ENCODE peak calls at places on chromosomes 6 and 20, in seven cellular contexts. F is anterior cingulate cortex; U is left ventricle myocardium superior; O is NCI-H2029; N is CD4-positive, alpha-beta T cell; C is IMR-90; M is fibroblast of the aortic adventitia. K is an unnamed sample.
A peak's percentile ranks its signal among the peaks of the same experiment; 100 is the strongest.

GRCh38 chr6:105692630-105693212 is 289.8 kb upstream of the PREP start:
- DNase-seq in U (no peak), N (no peak), F (no peak), O (no peak), M (no peak), C (no peak), K (no peak)

GRCh38 chr6:19382676-19383075 is 454.5 kb upstream of the ID4 start:
- DNase-seq in O (peak; percentile 61), M (no peak), U (no peak), F (no peak), N (no peak), C (no peak), K (no peak)

GRCh38 chr20:64166712-64167615 is 2.7 kb downstream of the MYT1 start:
- DNase-seq in C (no peak), F (no peak), M (no peak), O (no peak), U (peak; percentile 10), N (no peak), K (no peak)

GRCh38 chr6:10429638-10430427 is 15.0 kb upstream of the TFAP2A start:
- DNase-seq in O (peak; percentile 65), N (no peak), C (peak; percentile 52), U (no peak), M (peak; percentile 78), F (peak; percentile 10), K (peak; percentile 38)

GRCh38 chr6:4359108-4359710 is 223.8 kb upstream of the ECI2 start:
- DNase-seq in O (no peak), F (no peak), M (peak; percentile 52), C (peak; percentile 24), U (no peak), N (no peak), K (no peak)

GRCh38 chr6:76120302-76120701 is 47.8 kb upstream of the IMPG1 start:
- DNase-seq in U (no peak), O (no peak), N (no peak), M (no peak), C (no peak), F (no peak), K (no peak)

GRCh38 chr20:10093087-10093591 is 58.4 kb downstream of the ANKEF1 start:
- DNase-seq in N (no peak), M (peak; percentile 47), O (no peak), F (peak; percentile 14), C (peak; percentile 57), U (no peak), K (peak; percentile 23)

GRCh38 chr6:30730611-30731435 is 10.7 kb downstream of the TUBB start:
- DNase-seq in M (no peak), N (peak; percentile 83), U (peak; percentile 83), C (peak; percentile 47), O (peak; percentile 60), F (no peak), K (peak; percentile 72)

GRCh38 chr6:134303903-134304302 is 14.0 kb downstream of the SGK1 start:
- DNase-seq in N (no peak), C (peak; percentile 48), U (no peak), O (no peak), M (peak; percentile 52), F (peak; percentile 49), K (no peak)

GRCh38 chr6:115838763-115839401 is 221.8 kb downstream of the FRK start:
- DNase-seq in U (no peak), F (no peak), N (no peak), C (peak; percentile 13), M (peak; percentile 23), O (peak; percentile 53), K (peak; percentile 12)

GRCh38 chr20:63323298-63323820 is 30.4 kb downstream of the COL20A1 start:
- DNase-seq in M (no peak), O (no peak), F (no peak), C (no peak), N (no peak), U (no peak), K (no peak)

GRCh38 chr6:22575190-22575589 is 5.8 kb downstream of the HDGFL1 start:
- DNase-seq in U (no peak), O (no peak), F (no peak), C (peak; percentile 53), M (peak; percentile 3), N (no peak), K (no peak)

GRCh38 chr20:43563429-43563828 is 4.6 kb downstream of the SGK2 start:
- DNase-seq in N (no peak), C (no peak), F (no peak), M (peak; percentile 12), O (no peak), U (no peak), K (no peak)

GRCh38 chr6:158570681-158570962 is 10.7 kb downstream of the TMEM181 start:
- DNase-seq in C (no peak), O (no peak), U (no peak), N (no peak), M (no peak), F (no peak), K (no peak)

GRCh38 chr6:149012040-149012545 is 265.3 kb downstream of the UST start:
- DNase-seq in C (peak; percentile 100), U (no peak), F (no peak), M (peak; percentile 97), N (no peak), O (no peak), K (no peak)

GRCh38 chr6:129102741-129103140 is 219.8 kb downstream of the LAMA2 start:
- DNase-seq in U (peak; percentile 55), O (no peak), N (no peak), F (no peak), M (peak; percentile 92), C (peak; percentile 42), K (no peak)

GRCh38 chr6:15137086-15137485 is 108.8 kb upstream of the JARID2 start:
- DNase-seq in M (no peak), N (no peak), U (no peak), C (no peak), F (no peak), O (no peak), K (no peak)

GRCh38 chr6:32982084-32982701 is 13.8 kb downstream of the BRD2 start:
- DNase-seq in C (no peak), M (no peak), F (no peak), N (no peak), O (peak; percentile 75), U (no peak), K (peak; percentile 40)

GRCh38 chr20:13263451-13263850 is 42.4 kb downstream of the ISM1 start:
- DNase-seq in U (no peak), M (no peak), O (no peak), C (no peak), F (no peak), N (no peak), K (no peak)

GRCh38 chr20:25275813-25276532 is 28.1 kb downstream of the PYGB start:
- DNase-seq in M (no peak), C (no peak), U (peak; percentile 11), O (no peak), N (no peak), F (no peak), K (no peak)

GRCh38 chr20:16260911-16261310 is 312.3 kb downstream of the KIF16B start:
- DNase-seq in U (no peak), N (no peak), M (no peak), C (no peak), O (no peak), F (no peak), K (no peak)

GRCh38 chr6:131615275-131615674 is 12.8 kb downstream of the MED23 start:
- DNase-seq in N (no peak), F (no peak), M (no peak), O (no peak), U (no peak), C (no peak), K (no peak)

GRCh38 chr20:11235058-11235457 is 561.3 kb upstream of the JAG1 start:
- DNase-seq in F (no peak), M (peak; percentile 52), U (no peak), N (no peak), O (no peak), C (peak; percentile 79), K (no peak)

GRCh38 chr6:39821739-39822532 is 29.8 kb downstream of the DAAM2 start:
- DNase-seq in O (no peak), C (no peak), M (peak; percentile 7), N (no peak), U (peak; percentile 79), F (peak; percentile 88), K (no peak)

GRCh38 chr20:45813489-45813888 is 1.0 kb downstream of the UBE2C start:
- DNase-seq in N (no peak), U (no peak), M (no peak), C (no peak), F (no peak), O (no peak), K (no peak)

K was measured in SHP77 treated with DMSO at 0.1 percent for 48 hours.